ENCODE peak calls at places on chromosome 4, in five cellular contexts. J, X, A, F and D are unnamed samples.
A peak's percentile ranks its signal among the peaks of the same experiment; 100 is the strongest.

GRCh38 chr4:112646632-112647537 is 9.9 kb downstream of the LARP7 start:
- DNase-seq in J (no peak), X (no peak), A (no peak), F (no peak), D (no peak)

GRCh38 chr4:101825953-101826352 is 35.4 kb downstream of the BANK1 start:
- DNase-seq in J (no peak), X (no peak), A (no peak), F (no peak), D (no peak)

GRCh38 chr4:2352729-2353221 is 65.7 kb downstream of the ZFYVE28 start:
- DNase-seq in J (no peak), X (peak; percentile 76), A (no peak), F (no peak), D (no peak)

GRCh38 chr4:83582289-83582756 is 46.4 kb downstream of the GPAT3 start:
- DNase-seq in J (peak; percentile 41), X (no peak), A (peak; percentile 97), F (no peak), D (no peak)

GRCh38 chr4:172726001-172726423 is 442.6 kb upstream of the GALNT7 start:
- DNase-seq in J (no peak), X (no peak), A (no peak), F (no peak), D (no peak)

GRCh38 chr4:149815743-149816142 is at the start of gene IQCM:
- DNase-seq in J (no peak), X (no peak), A (no peak), F (no peak), D (no peak)

GRCh38 chr4:10007436-10007740 is 13.9 kb downstream of the SLC2A9 start:
- DNase-seq in J (no peak), X (no peak), A (no peak), F (no peak), D (peak; percentile 64)

GRCh38 chr4:186307916-186308315 is 41.9 kb downstream of the F11 start:
- DNase-seq in J (no peak), X (no peak), A (no peak), F (no peak), D (no peak)

GRCh38 chr4:145541266-145541770 is 59.7 kb downstream of the SMAD1 start:
- DNase-seq in J (no peak), X (no peak), A (no peak), F (no peak), D (no peak)

GRCh38 chr4:8920969-8921368 is 49.3 kb upstream of the HMX1 start:
- DNase-seq in J (no peak), X (peak; percentile 59), A (no peak), F (no peak), D (no peak)

GRCh38 chr4:67542076-67542475 is 3.2 kb downstream of the CENPC start:
- DNase-seq in J (no peak), X (no peak), A (peak; percentile 19), F (no peak), D (no peak)

GRCh38 chr4:118086334-118086733 is 52.0 kb downstream of the NDST3 start:
- DNase-seq in J (no peak), X (no peak), A (peak; percentile 80), F (no peak), D (no peak)

GRCh38 chr4:185039508-185040273 is 21.4 kb downstream of the HELT start:
- DNase-seq in J (peak; percentile 54), X (no peak), A (peak; percentile 85), F (peak; percentile 27), D (peak; percentile 76)

GRCh38 chr4:185033950-185034349 is 15.7 kb downstream of the HELT start:
- DNase-seq in J (no peak), X (no peak), A (peak; percentile 81), F (no peak), D (no peak)

GRCh38 chr4:185036019-185036418 is 17.7 kb downstream of the HELT start:
- DNase-seq in J (no peak), X (no peak), A (no peak), F (no peak), D (no peak)

GRCh38 chr4:185035284-185035683 is 17.0 kb downstream of the HELT start:
- DNase-seq in J (no peak), X (no peak), A (no peak), F (no peak), D (no peak)

DNA sequence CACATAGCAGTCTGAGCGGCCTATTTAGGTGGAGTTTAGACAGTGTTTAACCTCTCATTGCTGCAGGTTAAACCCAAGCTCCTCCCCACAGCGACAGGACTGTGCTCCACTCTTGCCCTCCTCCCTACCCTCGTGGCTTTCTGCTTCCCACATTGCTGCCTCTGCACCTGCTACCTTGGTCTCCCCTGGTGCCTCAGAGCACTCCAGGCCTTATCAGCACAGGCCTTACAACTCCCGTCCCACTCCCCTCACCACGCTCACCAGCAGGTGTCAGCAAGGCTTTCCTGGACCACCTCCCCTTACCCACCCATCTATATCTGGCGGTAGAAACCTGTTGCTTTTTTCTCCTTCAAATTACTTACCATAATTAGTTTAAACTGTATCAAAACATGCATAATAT is 18.6 kb downstream of the HELT start:
- DNase-seq in J (no peak), X (peak; percentile 56), A (no peak), F (no peak), D (no peak)
- TF ChIP-seq CTCF in J (no peak), X (no peak), A (no peak), F (no peak), D (no peak)

GRCh38 chr4:32462944-32463343 is 1742.8 kb downstream of the PCDH7 start:
- DNase-seq in J (no peak), X (no peak), A (peak; percentile 18), F (no peak), D (no peak)
- TF ChIP-seq CTCF in J (no peak), X (no peak), A (no peak), F (no peak), D (peak; percentile 19)

GRCh38 chr4:7247946-7248345 is 55.6 kb downstream of the SORCS2 start:
- DNase-seq in J (no peak), X (no peak), A (no peak), F (no peak), D (no peak)
- TF ChIP-seq CTCF in J (no peak), X (no peak), A (no peak), F (no peak), D (no peak)

GRCh38 chr4:154390324-154390723 is 101.3 kb downstream of the DCHS2 start:
- DNase-seq in J (no peak), X (no peak), A (no peak), F (no peak), D (no peak)
- TF ChIP-seq CTCF in J (no peak), X (no peak), A (no peak), F (no peak), D (no peak)

DNA sequence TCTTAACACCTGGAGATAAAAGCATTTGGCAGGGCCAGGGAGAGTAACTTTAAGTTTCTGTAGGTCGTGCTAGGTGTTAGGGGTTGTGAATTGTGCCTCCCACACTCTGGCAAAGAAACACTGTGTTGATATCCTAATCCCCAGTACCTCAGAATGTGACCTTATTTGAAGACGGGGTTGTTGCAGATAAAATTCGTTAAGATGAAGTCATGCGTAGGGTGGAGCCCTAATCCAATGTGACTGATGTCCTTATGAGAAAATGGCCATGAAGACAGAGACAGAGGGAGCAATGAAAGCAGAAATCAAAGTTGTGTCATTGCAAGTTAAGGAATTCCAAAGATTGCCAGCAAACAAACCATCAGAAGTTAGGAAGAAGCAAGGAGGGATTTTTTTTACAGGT is 40.5 kb upstream of the BBS12 start:
- DNase-seq in J (no peak), X (no peak), A (no peak), F (no peak), D (no peak)
- TF ChIP-seq CTCF in J (no peak), X (no peak), A (no peak), F (no peak), D (no peak)

GRCh38 chr4:1126506-1126905 is 13.1 kb upstream of the RNF212 start:
- DNase-seq in J (no peak), X (no peak), A (no peak), F (no peak), D (no peak)
- TF ChIP-seq CTCF in J (no peak), X (no peak), A (no peak), F (no peak), D (no peak)